ENCODE peak calls at places on chromosomes 4 and X, in seven cellular contexts. P, X, K, L, W, N and Y are unnamed samples.

GRCh38 chr4:74408639-74409038 is 36.3 kb upstream of the AREG start:
- DNase-seq in K (no peak), X (peak; percentile 29), N (peak; percentile 35), L (no peak), P (no peak), W (no peak), Y (no peak)

GRCh38 chrX:64642482-64642881 is 247.2 kb upstream of the MTMR8 start:
- DNase-seq in K (no peak), P (peak; percentile 8), L (no peak), N (no peak), W (no peak), X (peak; percentile 57), Y (no peak)

GRCh38 chrX:46620505-46620904 is 46.9 kb downstream of the CHST7 start:
- DNase-seq in W (no peak), N (no peak), K (no peak), L (no peak), P (no peak), X (no peak), Y (no peak)

GRCh38 chr4:10006236-10006603 is 15.1 kb downstream of the SLC2A9 start:
- DNase-seq in P (no peak), K (peak; percentile 82), X (no peak), W (no peak), N (peak; percentile 68), L (peak; percentile 87), Y (no peak)

GRCh38 chr4:140281828-140282227 is 91.6 kb upstream of the SCOC start:
- DNase-seq in P (no peak), K (no peak), W (no peak), N (no peak), L (no peak), X (no peak), Y (no peak)

GRCh38 chrX:74434336-74434735 is 13.0 kb downstream of the SLC16A2 start:
- DNase-seq in P (no peak), L (no peak), W (no peak), X (no peak), K (no peak), N (no peak), Y (no peak)

GRCh38 chr4:94957030-94957429 is 199.3 kb downstream of the BMPR1B start:
- DNase-seq in N (no peak), X (peak; percentile 63), K (no peak), W (no peak), L (no peak), P (no peak), Y (no peak)

GRCh38 chr4:38930199-38930598 is 62.6 kb downstream of the FAM114A1 start:
- DNase-seq in P (no peak), N (no peak), L (no peak), K (no peak), X (no peak), W (no peak), Y (no peak)

GRCh38 chr4:98581126-98581525 is 77.3 kb downstream of the TSPAN5 start:
- DNase-seq in P (no peak), W (no peak), N (no peak), K (no peak), L (no peak), X (no peak), Y (no peak)

GRCh38 chr4:114057746-114058145 is 78.3 kb upstream of the ARSJ start:
- DNase-seq in P (no peak), N (no peak), W (no peak), L (no peak), X (no peak), K (no peak), Y (no peak)

GRCh38 chrX:154317391-154318000 is 21.9 kb downstream of the TKTL1 start:
- DNase-seq in N (peak; percentile 28), P (peak; percentile 38), X (peak; percentile 81), K (no peak), W (peak; percentile 29), L (no peak), Y (peak; percentile 53)

GRCh38 chrX:122625821-122626220 is 558.3 kb upstream of the GRIA3 start:
- DNase-seq in W (no peak), N (peak; percentile 35), X (no peak), L (no peak), K (no peak), P (no peak), Y (no peak)

GRCh38 chrX:1661048-1661921 is 46.4 kb downstream of the ASMT start:
- DNase-seq in W (no peak), P (no peak), L (peak; percentile 64), N (no peak), K (peak; percentile 21), X (peak; percentile 91), Y (no peak)

GRCh38 chrX:56788717-56789122 is 59.7 kb downstream of the NBDY start:
- DNase-seq in X (no peak), N (peak; percentile 40), W (no peak), L (peak; percentile 1), P (no peak), K (no peak), Y (peak; percentile 51)

GRCh38 chrX:104113237-104113965 is 1.1 kb downstream of the ZCCHC18 start:
- DNase-seq in W (peak; percentile 36), L (no peak), N (peak; percentile 50), K (peak; percentile 69), X (peak; percentile 85), P (peak; percentile 50), Y (no peak)

DNA sequence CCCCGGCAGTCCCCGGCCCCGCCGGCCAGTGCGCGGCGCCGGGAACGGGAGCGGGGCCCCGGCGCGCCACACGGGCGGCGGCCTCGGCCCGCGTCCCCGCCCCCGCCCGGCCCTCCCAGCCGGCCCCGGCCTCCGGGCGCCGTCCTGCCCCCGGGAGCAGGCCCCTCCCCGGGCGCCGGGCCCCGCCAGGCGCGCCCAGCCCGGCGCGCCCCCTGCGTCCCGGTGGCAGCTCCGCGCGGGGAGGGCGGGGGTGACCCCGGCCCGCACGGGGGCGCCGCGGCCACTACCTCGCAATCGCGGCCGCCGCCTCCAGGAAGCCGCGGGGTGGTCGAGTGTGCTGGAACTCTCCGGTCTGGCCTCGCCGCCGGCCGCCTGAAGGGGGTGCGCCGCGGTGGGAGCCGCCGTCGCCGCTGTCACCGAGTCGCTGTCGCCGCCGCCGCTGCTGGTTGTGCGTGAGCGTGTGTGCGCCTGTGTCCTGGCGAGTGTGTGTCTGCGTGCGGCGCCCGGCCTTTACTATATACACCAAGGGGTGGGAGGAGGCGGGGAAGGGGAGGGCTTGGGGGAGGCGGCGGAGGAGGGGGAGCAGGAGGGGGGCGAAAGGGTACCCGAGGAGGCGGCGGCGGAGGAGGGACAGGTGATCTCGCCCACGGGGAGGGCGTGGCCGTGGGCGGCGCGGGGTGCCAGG is at the start of gene RAI2:
- DNase-seq in K (no peak), L (no peak), P (peak; percentile 31), W (peak; percentile 36), N (no peak), X (peak; percentile 78), Y (no peak)
- TF ChIP-seq CTCF in K (no peak), L (no peak), P (no peak), W (peak; percentile 35), N (no peak), X (peak; percentile 57), Y (peak; percentile 26)

GRCh38 chrX:40877869-40878268 is 142.5 kb upstream of the MED14 start:
- DNase-seq in K (no peak), W (no peak), X (no peak), N (peak; percentile 58), L (no peak), P (no peak), Y (no peak)
- TF ChIP-seq CTCF in K (peak; percentile 47), W (peak; percentile 59), X (no peak), N (peak; percentile 50), L (peak; percentile 61), P (no peak), Y (peak; percentile 78)

GRCh38 chrX:24495700-24496099 is 30.6 kb downstream of the PDK3 start:
- DNase-seq in P (no peak), N (no peak), X (no peak), L (no peak), K (no peak), W (no peak), Y (no peak)

GRCh38 chrX:24494544-24495113 is 29.5 kb downstream of the PDK3 start:
- DNase-seq in K (no peak), X (no peak), N (peak; percentile 74), W (no peak), P (no peak), L (peak; percentile 69), Y (no peak)

GRCh38 chrX:24498181-24498580 is 33.1 kb downstream of the PDK3 start:
- DNase-seq in N (peak; percentile 23), K (peak; percentile 66), L (peak; percentile 54), P (peak; percentile 11), W (no peak), X (peak; percentile 61), Y (no peak)

GRCh38 chrX:24493740-24494543 is 28.9 kb downstream of the PDK3 start:
- DNase-seq in N (no peak), K (no peak), L (peak; percentile 41), P (no peak), X (peak; percentile 67), W (no peak), Y (no peak)

DNA sequence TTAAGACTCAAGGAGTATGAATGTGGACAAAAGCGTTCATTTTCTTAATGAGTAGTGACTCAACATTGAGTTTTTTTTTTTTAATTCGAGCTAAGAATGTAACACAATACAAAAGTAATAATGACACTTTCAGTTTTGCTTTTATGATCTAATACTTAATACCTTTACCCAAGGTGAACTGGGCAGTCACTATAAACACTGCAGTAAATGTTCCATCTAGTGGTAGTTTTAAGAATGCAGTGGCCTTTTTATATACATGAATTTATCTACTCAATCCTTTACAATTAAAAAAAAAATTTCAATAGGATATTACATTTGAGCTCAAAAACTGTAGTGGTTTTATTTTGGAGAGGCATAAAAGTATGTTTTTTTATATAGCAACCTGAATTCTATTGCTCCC is 33.9 kb downstream of the PDK3 start:
- DNase-seq in K (no peak), L (no peak), W (no peak), P (no peak), X (no peak), N (peak; percentile 41), Y (no peak)
- TF ChIP-seq CTCF in K (peak; percentile 41), L (peak; percentile 74), W (peak; percentile 76), P (no peak), X (peak; percentile 79), N (peak; percentile 51), Y (peak; percentile 85)

GRCh38 chrX:150642421-150642820 is 50.8 kb upstream of the MTMR1 start:
- DNase-seq in L (no peak), W (no peak), P (no peak), N (no peak), X (no peak), K (no peak), Y (no peak)

GRCh38 chrX:150643958-150644357 is 49.2 kb upstream of the MTMR1 start:
- DNase-seq in P (no peak), L (no peak), N (no peak), W (no peak), K (no peak), X (no peak), Y (no peak)

GRCh38 chrX:150647331-150647730 is 45.9 kb upstream of the MTMR1 start:
- DNase-seq in L (no peak), W (no peak), K (no peak), N (no peak), P (no peak), X (no peak), Y (no peak)

GRCh38 chrX:150648296-150648940 is 44.8 kb upstream of the MTMR1 start:
- DNase-seq in P (no peak), L (no peak), X (no peak), W (no peak), N (peak; percentile 6), K (no peak), Y (no peak)

DNA sequence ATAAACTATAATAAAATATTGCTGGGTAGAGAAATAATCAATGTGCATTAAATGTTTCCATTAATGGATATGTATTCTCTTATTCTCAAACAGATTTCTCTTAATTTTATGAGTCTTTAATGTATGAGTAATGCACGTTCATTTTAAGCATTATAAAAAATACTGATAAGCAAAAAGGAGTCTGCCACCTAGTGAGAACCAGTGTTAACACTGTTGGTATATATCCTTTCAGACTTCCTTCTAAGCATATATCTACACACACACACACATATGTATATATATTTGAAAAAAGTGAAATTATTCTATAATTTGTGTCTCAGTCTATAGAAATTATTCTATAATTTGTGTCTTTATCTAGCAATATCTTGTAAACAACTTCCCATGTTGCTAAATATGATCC is 49.9 kb upstream of the MTMR1 start:
- DNase-seq in X (no peak), W (no peak), L (no peak), P (no peak), K (no peak), N (peak; percentile 47), Y (no peak)
- TF ChIP-seq CTCF in X (no peak), W (no peak), L (no peak), P (no peak), K (no peak), N (peak; percentile 37), Y (peak; percentile 71)